ENCODE peak calls at places on chromosomes 2 and 18, in seven cellular contexts. B is endothelial cell, O is upper lobe of left lung, P is fibroblast of mammary gland, W is astrocyte of the spinal cord, Z is RWPE1, V is cardiac fibroblast. X is an unnamed sample.

GRCh38 chr2:65431417-65432226 is 777 bp downstream of the SPRED2 start:
- DNase-seq in B (peak; percentile 36), O (peak; percentile 88), P (no peak), W (peak; percentile 41), Z (no peak), V (peak; percentile 46), X (peak; percentile 65)

GRCh38 chr2:225614915-225615314 is 215.4 kb downstream of the NYAP2 start:
- DNase-seq in B (no peak), O (no peak), P (no peak), W (no peak), Z (no peak), V (no peak), X (no peak)

GRCh38 chr2:99404039-99404799 is 67.0 kb downstream of the EIF5B start:
- DNase-seq in B (peak; percentile 7), O (no peak), P (no peak), W (no peak), Z (no peak), V (no peak), X (no peak)

GRCh38 chr2:224927671-224928173 is 114.5 kb downstream of the DOCK10 start:
- DNase-seq in B (no peak), O (no peak), P (peak; percentile 46), W (peak; percentile 85), Z (no peak), V (no peak), X (peak; percentile 54)

GRCh38 chr2:149258531-149258930 is 71.9 kb upstream of the LYPD6 start:
- DNase-seq in B (no peak), O (no peak), P (no peak), W (no peak), Z (no peak), V (no peak), X (no peak)

GRCh38 chr2:23681356-23682140 is 245.4 kb downstream of the ATAD2B start:
- DNase-seq in B (no peak), O (peak; percentile 35), P (no peak), W (no peak), Z (no peak), V (no peak), X (no peak)

GRCh38 chr2:120597595-120598193 is 138.0 kb upstream of the GLI2 start:
- DNase-seq in B (no peak), O (no peak), P (peak; percentile 3), W (no peak), Z (no peak), V (peak; percentile 38), X (peak; percentile 39)

GRCh38 chr2:10675126-10675525 is 14.6 kb downstream of the NOL10 start:
- DNase-seq in B (no peak), O (no peak), P (no peak), W (no peak), Z (no peak), V (no peak), X (no peak)

GRCh38 chr2:143078106-143078505 is 51.1 kb upstream of the ARHGAP15 start:
- DNase-seq in B (no peak), O (no peak), P (no peak), W (no peak), Z (no peak), V (no peak), X (no peak)

GRCh38 chr2:24830351-24830750 is 37.1 kb downstream of the CENPO start:
- DNase-seq in B (no peak), O (no peak), P (peak; percentile 56), W (no peak), Z (no peak), V (peak; percentile 59), X (no peak)

GRCh38 chr2:240375024-240375645 is 60.3 kb upstream of the GPC1 start:
- DNase-seq in B (no peak), O (peak; percentile 78), P (no peak), W (no peak), Z (no peak), V (no peak), X (no peak)

GRCh38 chr2:48444404-48444803 is 85.5 kb upstream of the STON1 start:
- DNase-seq in B (no peak), O (no peak), P (no peak), W (no peak), Z (no peak), V (no peak), X (no peak)

GRCh38 chr18:65567372-65567771 is 183.4 kb upstream of the CDH7 start:
- DNase-seq in B (no peak), O (no peak), P (no peak), W (peak; percentile 3), Z (peak; percentile 6), V (no peak), X (no peak)

GRCh38 chr2:161915121-161915520 is 158.9 kb downstream of the DPP4 start:
- DNase-seq in B (no peak), O (no peak), P (no peak), W (no peak), Z (no peak), V (peak; percentile 6), X (no peak)

GRCh38 chr2:131400849-131401248 is 36.9 kb upstream of the RAB6D start:
- DNase-seq in B (no peak), O (no peak), P (no peak), W (no peak), Z (no peak), V (no peak), X (no peak)

GRCh38 chr2:240450532-240451107 is 15.2 kb downstream of the GPC1 start:
- DNase-seq in B (no peak), O (peak; percentile 58), P (no peak), W (no peak), Z (no peak), V (no peak), X (peak; percentile 39)

GRCh38 chr2:235534608-235535422 is 41.0 kb downstream of the AGAP1 start:
- DNase-seq in B (no peak), O (no peak), P (no peak), W (no peak), Z (no peak), V (no peak), X (no peak)

GRCh38 chr2:68292108-68292710 is 27.5 kb downstream of the CNRIP1 start:
- DNase-seq in B (no peak), O (no peak), P (peak; percentile 40), W (no peak), Z (peak; percentile 48), V (peak; percentile 48), X (no peak)

GRCh38 chr18:76834379-76834778 is 12.0 kb downstream of the ZNF236 start:
- DNase-seq in B (no peak), O (no peak), P (no peak), W (no peak), Z (no peak), V (no peak), X (no peak)

GRCh38 chr2:154700142-154700541 is 1.6 kb downstream of the KCNJ3 start:
- DNase-seq in B (no peak), O (no peak), P (no peak), W (no peak), Z (no peak), V (no peak), X (no peak)

GRCh38 chr2:105737980-105738657 is 6.6 kb upstream of the NCK2 start:
- DNase-seq in B (no peak), O (no peak), P (no peak), W (peak; percentile 18), Z (no peak), V (no peak), X (no peak)

GRCh38 chr2:170371231-170371630 is 193.3 kb downstream of the MYO3B start:
- DNase-seq in B (no peak), O (no peak), P (no peak), W (no peak), Z (no peak), V (no peak), X (no peak)

GRCh38 chr2:170368370-170368769 is 190.4 kb downstream of the MYO3B start:
- DNase-seq in B (no peak), O (no peak), P (no peak), W (no peak), Z (no peak), V (no peak), X (no peak)

GRCh38 chr2:170365686-170366085 is 187.7 kb downstream of the MYO3B start:
- DNase-seq in B (no peak), O (no peak), P (no peak), W (no peak), Z (no peak), V (no peak), X (no peak)

GRCh38 chr2:170369228-170369627 is 191.3 kb downstream of the MYO3B start:
- DNase-seq in B (no peak), O (no peak), P (no peak), W (no peak), Z (no peak), V (no peak), X (no peak)

GRCh38 chr2:170369894-170370293 is 191.9 kb downstream of the MYO3B start:
- DNase-seq in B (no peak), O (no peak), P (peak; percentile 37), W (peak; percentile 48), Z (peak; percentile 25), V (peak; percentile 42), X (no peak)
- TF ChIP-seq CTCF in B (peak; percentile 57), O (no peak), P (no peak), W (peak; percentile 8), Z (peak; percentile 35), V (peak; percentile 3), X (no peak)

GRCh38 chr2:169272035-169272434 is 90.3 kb downstream of the LRP2 start:
- DNase-seq in B (no peak), O (no peak), P (no peak), W (no peak), Z (no peak), V (no peak), X (no peak)

GRCh38 chr2:169280502-169280901 is 81.8 kb downstream of the LRP2 start:
- DNase-seq in B (no peak), O (no peak), P (no peak), W (no peak), Z (no peak), V (no peak), X (no peak)

DNA sequence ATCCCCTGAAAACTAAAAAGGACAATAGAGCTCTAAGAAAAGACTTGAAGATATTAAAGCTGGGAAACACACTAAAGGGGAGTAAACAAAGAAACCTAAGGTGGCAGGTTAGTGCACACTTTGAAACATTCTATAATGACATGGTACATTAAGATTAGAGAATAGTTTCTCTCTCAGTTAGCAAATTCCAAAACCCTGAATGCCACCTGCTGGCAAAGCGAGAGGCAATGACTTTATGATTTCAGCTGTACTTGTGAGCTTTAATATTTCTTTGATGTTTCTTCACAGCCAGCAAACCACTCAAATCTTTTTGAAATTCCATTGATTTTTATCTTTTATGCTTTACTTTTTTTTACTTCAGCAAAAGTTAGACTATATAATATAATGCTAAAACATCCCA is 86.3 kb downstream of the LRP2 start:
- DNase-seq in B (no peak), O (no peak), P (peak; percentile 1), W (no peak), Z (no peak), V (peak; percentile 14), X (no peak)
- TF ChIP-seq CTCF in B (no peak), O (no peak), P (no peak), W (peak; percentile 25), Z (no peak), V (no peak), X (peak; percentile 26)

DNA sequence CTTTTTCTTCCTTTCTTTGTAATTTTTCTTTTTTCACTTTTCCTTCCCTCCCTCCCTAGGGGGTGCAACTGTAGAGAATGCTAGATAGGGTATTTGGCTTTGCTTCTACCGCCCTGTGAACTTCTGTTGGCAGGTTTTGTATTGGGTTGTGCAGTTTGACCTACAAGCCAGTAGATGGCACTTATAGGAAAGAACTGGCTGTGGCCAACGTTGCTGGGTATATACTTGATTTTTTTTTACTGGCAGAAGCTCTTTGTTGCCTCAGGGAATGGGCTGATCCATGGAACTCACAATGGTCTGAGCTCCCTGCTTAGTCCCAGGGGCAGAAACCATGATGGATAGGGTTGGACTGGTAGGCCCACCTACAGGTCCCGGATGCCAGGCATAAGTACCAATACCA is 1019.5 kb upstream of the LRRTM1 start:
- DNase-seq in B (peak; percentile 14), O (no peak), P (no peak), W (no peak), Z (no peak), V (peak; percentile 10), X (no peak)
- TF ChIP-seq CTCF in B (peak; percentile 48), O (no peak), P (no peak), W (no peak), Z (peak; percentile 6), V (no peak), X (no peak)

GRCh38 chr2:177058747-177059146 is 153.8 kb upstream of the HNRNPA3 start:
- DNase-seq in B (no peak), O (no peak), P (no peak), W (no peak), Z (no peak), V (no peak), X (no peak)
- TF ChIP-seq CTCF in B (no peak), O (no peak), P (no peak), W (no peak), Z (no peak), V (no peak), X (no peak)

X was measured in lower lobe of right lung.